ENCODE peak calls at places on chromosomes 12 and 14, in eight cellular contexts. R, J, E, V, L, T, Q and U are unnamed samples.

GRCh38 chr12:96164951-96165858 is 29.0 kb upstream of the ELK3 start:
- DNase-seq in R (no peak), J (no peak), E (no peak), V (no peak), L (no peak), T (no peak), Q (no peak), U (peak)

GRCh38 chr12:90065301-90065801 is 356.7 kb upstream of the ATP2B1 start:
- DNase-seq in R (no peak), J (no peak), E (no peak), V (no peak), L (no peak), T (no peak), Q (no peak), U (no peak)

GRCh38 chr12:95908573-95908972 is 33.8 kb downstream of the CCDC38 start:
- DNase-seq in R (no peak), J (no peak), E (no peak), V (no peak), L (no peak), T (no peak), Q (no peak), U (no peak)

GRCh38 chr14:99064262-99064954 is 207.6 kb downstream of the BCL11B start:
- DNase-seq in R (no peak), J (no peak), E (no peak), V (no peak), L (no peak), T (no peak), Q (no peak), U (no peak)

GRCh38 chr14:101442451-101442850 is 118.8 kb upstream of the DIO3 start:
- DNase-seq in R (no peak), J (no peak), E (no peak), V (no peak), L (peak), T (no peak), Q (no peak), U (no peak)

GRCh38 chr14:60085085-60085484 is 6.6 kb upstream of the PCNX4 start:
- DNase-seq in R (no peak), J (no peak), E (no peak), V (no peak), L (no peak), T (no peak), Q (no peak), U (no peak)

GRCh38 chr12:48973992-48974673 is 2.6 kb upstream of the WNT10B start:
- DNase-seq in R (peak), J (peak), E (no peak), V (peak), L (no peak), T (no peak), Q (no peak), U (peak)

GRCh38 chr14:83260751-83261150 is 1727.1 kb upstream of the SEL1L start:
- DNase-seq in R (no peak), J (no peak), E (no peak), V (no peak), L (no peak), T (no peak), Q (no peak), U (no peak)

GRCh38 chr12:108399514-108399913 is 60.4 kb upstream of the CMKLR1 start:
- DNase-seq in R (no peak), J (no peak), E (no peak), V (no peak), L (no peak), T (peak), Q (no peak), U (peak)

GRCh38 chr14:76022991-76023390 is 37.4 kb downstream of the IFT43 start:
- DNase-seq in R (no peak), J (no peak), E (no peak), V (no peak), L (no peak), T (no peak), Q (no peak), U (no peak)

GRCh38 chr12:132238487-132239248 is 90.7 kb downstream of the GALNT9 start:
- DNase-seq in R (no peak), J (peak), E (no peak), V (no peak), L (no peak), T (no peak), Q (no peak), U (no peak)

GRCh38 chr14:93824518-93825234 is 36.4 kb upstream of the PRIMA1 start:
- DNase-seq in R (no peak), J (no peak), E (no peak), V (no peak), L (no peak), T (no peak), Q (no peak), U (no peak)

DNA sequence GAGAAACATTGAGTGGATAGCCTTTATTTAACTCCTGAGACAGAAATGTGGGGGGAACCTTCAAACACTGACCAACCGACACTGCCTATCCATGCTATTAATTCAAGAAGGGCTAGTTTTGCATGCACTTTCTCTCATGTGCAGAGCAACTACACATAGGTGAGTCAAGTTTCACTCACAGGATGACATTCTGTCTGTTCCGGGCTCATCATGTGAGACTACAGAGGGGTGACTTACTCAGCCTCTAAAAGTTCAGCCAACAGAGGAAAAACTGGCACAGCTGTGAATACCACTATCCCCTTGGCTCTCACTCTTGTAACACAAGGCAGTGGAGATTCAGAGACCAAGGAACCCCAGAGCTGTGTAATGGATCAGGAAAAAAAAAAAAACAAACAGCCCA is 13.3 kb downstream of the BEST3 start:
- DNase-seq in R (no peak), J (peak), E (no peak), V (no peak), L (no peak), T (no peak), Q (no peak), U (peak)
- H3K27ac ChIP-seq in R (no peak), J (peak), E (no peak), V (no peak), L (no peak), T (no peak), Q (no peak), U (peak)

GRCh38 chr12:121282072-121282742 is 14.3 kb downstream of the CAMKK2 start:
- DNase-seq in R (no peak), J (no peak), E (no peak), V (no peak), L (no peak), T (no peak), Q (no peak), U (no peak)

GRCh38 chr12:121277367-121277744 is 19.2 kb downstream of the CAMKK2 start:
- DNase-seq in R (no peak), J (no peak), E (no peak), V (no peak), L (no peak), T (no peak), Q (no peak), U (no peak)

GRCh38 chr12:121279507-121279915 is 17.0 kb downstream of the CAMKK2 start:
- DNase-seq in R (no peak), J (no peak), E (no peak), V (no peak), L (no peak), T (no peak), Q (no peak), U (peak)

GRCh38 chr12:121274036-121274763 is 22.3 kb downstream of the CAMKK2 start:
- DNase-seq in R (no peak), J (no peak), E (no peak), V (no peak), L (no peak), T (no peak), Q (no peak), U (no peak)

GRCh38 chr12:121278450-121279375 is 17.8 kb downstream of the CAMKK2 start:
- DNase-seq in R (no peak), J (no peak), E (no peak), V (no peak), L (no peak), T (no peak), Q (no peak), U (peak)
- H3K27ac ChIP-seq in R (no peak), J (no peak), E (no peak), V (no peak), L (no peak), T (no peak), Q (peak), U (no peak)

GRCh38 chr12:113910751-113911272 is 55.3 kb downstream of the RBM19 start:
- DNase-seq in R (no peak), J (no peak), E (no peak), V (no peak), L (no peak), T (no peak), Q (no peak), U (no peak)

GRCh38 chr12:113906411-113907200 is 59.5 kb downstream of the RBM19 start:
- DNase-seq in R (no peak), J (no peak), E (no peak), V (no peak), L (no peak), T (no peak), Q (no peak), U (no peak)

GRCh38 chr12:113909776-113910420 is 56.2 kb downstream of the RBM19 start:
- DNase-seq in R (no peak), J (no peak), E (no peak), V (no peak), L (no peak), T (no peak), Q (no peak), U (no peak)

GRCh38 chr12:113907446-113908180 is 58.5 kb downstream of the RBM19 start:
- DNase-seq in R (no peak), J (no peak), E (no peak), V (no peak), L (no peak), T (no peak), Q (no peak), U (no peak)

DNA sequence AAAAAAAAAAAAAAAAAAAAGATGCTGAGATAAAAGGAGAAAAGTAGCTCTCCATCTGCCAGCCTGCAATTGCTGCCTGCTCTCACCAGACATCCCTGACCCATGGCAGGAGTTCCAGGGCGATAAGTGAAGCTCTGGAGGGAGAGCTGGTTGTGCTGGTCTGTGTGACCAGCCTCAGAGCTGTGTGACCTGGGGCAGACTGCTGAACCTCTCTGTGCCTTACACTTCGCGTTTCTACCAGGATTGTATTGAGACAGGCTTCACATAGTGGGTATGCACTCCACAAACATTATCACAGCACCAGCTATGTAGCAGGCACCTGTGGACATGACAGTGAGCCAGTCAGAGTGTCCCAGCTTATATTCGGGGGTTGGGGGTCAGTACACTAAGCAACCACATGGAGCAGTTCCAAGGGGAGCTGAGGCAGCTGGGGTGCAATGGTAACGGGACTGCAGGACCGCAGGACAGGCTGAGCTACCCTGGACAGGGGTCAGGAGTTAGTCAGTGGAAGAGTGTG is 57.5 kb downstream of the RBM19 start:
- DNase-seq in R (no peak), J (no peak), E (no peak), V (no peak), L (no peak), T (no peak), Q (no peak), U (no peak)
- H3K27ac ChIP-seq in R (no peak), J (no peak), E (no peak), V (no peak), L (no peak), T (no peak), Q (no peak), U (no peak)

GRCh38 chr14:103428732-103429556 is 43.7 kb downstream of the MARK3 start:
- DNase-seq in R (no peak), J (no peak), E (no peak), V (no peak), L (no peak), T (no peak), Q (no peak), U (no peak)

GRCh38 chr14:103434868-103435442 is 49.7 kb downstream of the MARK3 start:
- DNase-seq in R (no peak), J (no peak), E (no peak), V (no peak), L (no peak), T (no peak), Q (no peak), U (no peak)

GRCh38 chr14:103436533-103436932 is 51.3 kb downstream of the MARK3 start:
- DNase-seq in R (no peak), J (peak), E (no peak), V (no peak), L (no peak), T (no peak), Q (no peak), U (no peak)

GRCh38 chr14:103432627-103433026 is 47.4 kb downstream of the MARK3 start:
- DNase-seq in R (no peak), J (no peak), E (no peak), V (no peak), L (no peak), T (no peak), Q (no peak), U (no peak)

GRCh38 chr14:103433902-103434563 is 48.8 kb downstream of the MARK3 start:
- DNase-seq in R (no peak), J (no peak), E (no peak), V (no peak), L (no peak), T (no peak), Q (no peak), U (no peak)
- H3K27ac ChIP-seq in R (no peak), J (no peak), E (no peak), V (no peak), L (no peak), T (peak), Q (no peak), U (no peak)

GRCh38 chr14:32710351-32711102 is 228.2 kb upstream of the NPAS3 start:
- DNase-seq in R (no peak), J (no peak), E (no peak), V (no peak), L (no peak), T (no peak), Q (no peak), U (no peak)
- H3K27ac ChIP-seq in R (peak), J (no peak), E (no peak), V (no peak), L (no peak), T (no peak), Q (no peak), U (no peak)

GRCh38 chr12:57072661-57073060 is 5.9 kb downstream of the NEMP1 start:
- DNase-seq in R (no peak), J (no peak), E (no peak), V (no peak), L (no peak), T (no peak), Q (no peak), U (no peak)
- H3K27ac ChIP-seq in R (no peak), J (no peak), E (no peak), V (no peak), L (no peak), T (peak), Q (no peak), U (no peak)

GRCh38 chr12:122371475-122372045 is 50.9 kb downstream of the CLIP1 start:
- DNase-seq in R (no peak), J (no peak), E (no peak), V (no peak), L (no peak), T (no peak), Q (no peak), U (no peak)

GRCh38 chr12:122363782-122364181 is 58.7 kb downstream of the CLIP1 start:
- DNase-seq in R (no peak), J (no peak), E (no peak), V (no peak), L (no peak), T (no peak), Q (no peak), U (no peak)

GRCh38 chr12:122368361-122369073 is 54.0 kb downstream of the CLIP1 start:
- DNase-seq in R (no peak), J (peak), E (no peak), V (no peak), L (no peak), T (no peak), Q (no peak), U (peak)

GRCh38 chr12:122362758-122363157 is 59.7 kb downstream of the CLIP1 start:
- DNase-seq in R (no peak), J (no peak), E (no peak), V (no peak), L (no peak), T (no peak), Q (no peak), U (no peak)

GRCh38 chr12:122366685-122367475 is 55.6 kb downstream of the CLIP1 start:
- DNase-seq in R (no peak), J (peak), E (peak), V (no peak), L (no peak), T (no peak), Q (no peak), U (peak)
- H3K27ac ChIP-seq in R (no peak), J (peak), E (peak), V (no peak), L (no peak), T (no peak), Q (peak), U (peak)

DNA sequence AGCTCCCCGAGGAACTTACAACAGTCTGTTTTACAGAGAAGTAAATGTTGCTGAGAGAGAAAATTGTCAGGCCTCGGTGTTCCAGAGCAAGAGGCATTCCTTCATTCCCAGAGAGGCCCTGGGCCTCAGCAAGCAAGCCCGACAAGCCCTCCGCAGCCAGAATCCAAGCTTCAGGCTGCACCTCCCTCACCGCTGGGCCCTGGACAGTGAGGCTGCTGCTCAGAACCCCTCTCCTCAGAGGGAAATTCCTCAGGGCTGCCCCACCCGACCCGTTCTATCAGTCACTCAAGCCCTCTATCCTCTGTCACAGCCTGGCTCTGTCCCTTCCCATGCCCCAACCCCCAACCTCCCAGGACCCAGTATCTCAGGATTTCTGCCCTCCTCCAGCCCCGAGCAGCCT is 56.3 kb downstream of the ZFP36L1 start:
- DNase-seq in R (no peak), J (no peak), E (no peak), V (no peak), L (no peak), T (no peak), Q (no peak), U (no peak)
- H3K27ac ChIP-seq in R (no peak), J (no peak), E (no peak), V (peak), L (no peak), T (peak), Q (peak), U (no peak)

DNA sequence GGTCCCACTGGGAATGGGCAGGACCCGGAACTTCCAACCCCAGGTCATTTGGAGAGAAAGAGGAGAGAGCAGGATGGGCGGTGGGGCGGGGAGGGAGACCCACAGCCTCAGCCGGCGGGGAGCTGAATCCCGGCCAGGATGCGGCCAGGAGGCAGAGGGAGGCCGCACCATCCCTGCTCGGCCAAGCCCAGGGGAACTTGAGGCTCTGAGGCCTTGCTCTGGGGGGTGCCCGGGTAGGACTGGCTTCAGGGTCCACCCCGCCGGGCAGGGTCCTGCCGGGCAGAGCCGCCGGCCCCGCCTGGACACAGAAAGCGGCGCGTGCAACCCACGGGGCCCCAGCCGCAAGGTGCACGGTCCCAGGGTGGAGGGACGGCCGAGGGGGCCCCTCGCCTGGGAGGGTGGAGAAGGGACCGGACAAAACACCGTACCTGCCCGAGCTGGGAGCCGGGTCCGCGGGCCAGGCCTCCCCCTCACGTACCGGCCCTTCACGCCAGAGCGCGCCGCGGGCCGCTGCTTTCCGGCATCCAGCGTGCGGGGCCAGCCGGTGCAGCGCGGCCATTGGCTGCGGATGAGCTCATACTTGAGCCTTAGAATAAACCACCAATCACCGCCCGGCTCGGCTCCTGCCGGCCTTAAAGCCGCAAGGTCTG is at the start of gene RPS6KL1:
- DNase-seq in R (peak), J (peak), E (peak), V (peak), L (peak), T (peak), Q (peak), U (peak)
- H3K27ac ChIP-seq in R (peak), J (no peak), E (no peak), V (no peak), L (peak), T (peak), Q (peak), U (no peak)